ENCODE peak calls at places on chromosome 13, in four cellular contexts. One of them, this sample, is unnamed.

GRCh38 chr13:20680416-20681080 is 23.0 kb upstream of the IL17D start:
- DNase-seq in Peyer's patch: no peak
- DNase-seq in right lobe of liver: no peak
- DNase-seq in ovary: no peak
- DNase-seq in this sample: no peak

GRCh38 chr13:55573565-55573964 is 1567.2 kb upstream of the PRR20A start:
- DNase-seq in ovary: no peak
- DNase-seq in right lobe of liver: no peak
- DNase-seq in Peyer's patch: no peak
- DNase-seq in this sample: no peak

GRCh38 chr13:41960195-41960699 is 662 bp downstream of the VWA8 start:
- DNase-seq in Peyer's patch: no peak
- DNase-seq in right lobe of liver: no peak
- DNase-seq in ovary: no peak
- DNase-seq in this sample: peak

GRCh38 chr13:100098445-100099116 is 9.7 kb downstream of the PCCA start:
- DNase-seq in Peyer's patch: no peak
- DNase-seq in right lobe of liver: no peak
- DNase-seq in ovary: no peak
- DNase-seq in this sample: no peak

GRCh38 chr13:43804461-43805070 is 17.8 kb upstream of the ENOX1 start:
- DNase-seq in Peyer's patch: no peak
- DNase-seq in ovary: no peak
- DNase-seq in right lobe of liver: no peak
- DNase-seq in this sample: no peak

GRCh38 chr13:21898461-21898860 is 227.6 kb downstream of the FGF9 start:
- DNase-seq in Peyer's patch: no peak
- DNase-seq in right lobe of liver: no peak
- DNase-seq in ovary: no peak
- DNase-seq in this sample: no peak

GRCh38 chr13:111953546-111954178 is 113.3 kb upstream of the SOX1 start:
- DNase-seq in Peyer's patch: no peak
- DNase-seq in right lobe of liver: no peak
- DNase-seq in ovary: no peak
- DNase-seq in this sample: no peak

GRCh38 chr13:69580255-69580654 is 527.4 kb upstream of the ATXN8OS start:
- DNase-seq in right lobe of liver: no peak
- DNase-seq in ovary: no peak
- DNase-seq in Peyer's patch: no peak
- DNase-seq in this sample: no peak

GRCh38 chr13:39952244-39953233 is 297.1 kb downstream of the COG6 start:
- DNase-seq in ovary: no peak
- DNase-seq in Peyer's patch: no peak
- DNase-seq in right lobe of liver: no peak
- DNase-seq in this sample: no peak

GRCh38 chr13:44810067-44810840 is 179.0 kb downstream of the NUFIP1 start:
- DNase-seq in right lobe of liver: no peak
- DNase-seq in ovary: peak
- DNase-seq in Peyer's patch: no peak
- DNase-seq in this sample: peak

GRCh38 chr13:46640843-46641242 is 87.9 kb downstream of the LRCH1 start:
- DNase-seq in Peyer's patch: no peak
- DNase-seq in ovary: no peak
- DNase-seq in right lobe of liver: no peak
- DNase-seq in this sample: no peak

GRCh38 chr13:34722931-34723330 is 219.1 kb upstream of the NBEA start:
- DNase-seq in Peyer's patch: no peak
- DNase-seq in right lobe of liver: no peak
- DNase-seq in ovary: no peak
- DNase-seq in this sample: no peak

GRCh38 chr13:79228972-79229371 is 177.1 kb downstream of the RBM26 start:
- DNase-seq in right lobe of liver: no peak
- DNase-seq in ovary: no peak
- DNase-seq in Peyer's patch: no peak
- DNase-seq in this sample: no peak

GRCh38 chr13:20544186-20544914 is 18.7 kb upstream of the CRYL1 start:
- DNase-seq in right lobe of liver: no peak
- DNase-seq in ovary: no peak
- DNase-seq in Peyer's patch: no peak
- DNase-seq in this sample: no peak

GRCh38 chr13:110813646-110814624 is 100.4 kb downstream of the ING1 start:
- DNase-seq in ovary: no peak
- DNase-seq in right lobe of liver: no peak
- DNase-seq in Peyer's patch: no peak
- DNase-seq in this sample: no peak

GRCh38 chr13:71536201-71536600 is 330.8 kb downstream of the DACH1 start:
- DNase-seq in Peyer's patch: no peak
- DNase-seq in ovary: no peak
- DNase-seq in right lobe of liver: no peak
- DNase-seq in this sample: no peak

GRCh38 chr13:28467886-28468519 is 26.9 kb downstream of the FLT1 start:
- DNase-seq in Peyer's patch: no peak
- DNase-seq in right lobe of liver: no peak
- DNase-seq in ovary: no peak
- DNase-seq in this sample: no peak

GRCh38 chr13:44815507-44816074 is 173.7 kb downstream of the NUFIP1 start:
- DNase-seq in ovary: peak
- DNase-seq in Peyer's patch: no peak
- DNase-seq in right lobe of liver: no peak
- DNase-seq in this sample: peak

GRCh38 chr13:42064966-42065365 is 16.5 kb downstream of the DGKH start:
- DNase-seq in Peyer's patch: no peak
- DNase-seq in right lobe of liver: no peak
- DNase-seq in ovary: no peak
- DNase-seq in this sample: no peak

GRCh38 chr13:39892731-39893293 is 237.3 kb downstream of the COG6 start:
- DNase-seq in ovary: no peak
- DNase-seq in right lobe of liver: no peak
- DNase-seq in Peyer's patch: peak
- DNase-seq in this sample: no peak

GRCh38 chr13:30486230-30487074 is 20.7 kb upstream of the HMGB1 start:
- DNase-seq in Peyer's patch: no peak
- DNase-seq in right lobe of liver: no peak
- DNase-seq in ovary: no peak
- DNase-seq in this sample: no peak

GRCh38 chr13:31431722-31432137 is 232.0 kb downstream of the B3GLCT start:
- DNase-seq in ovary: no peak
- DNase-seq in Peyer's patch: peak
- DNase-seq in right lobe of liver: no peak
- DNase-seq in this sample: peak

GRCh38 chr13:19782049-19782726 is 557 bp downstream of the PSPC1 start:
- DNase-seq in ovary: peak
- DNase-seq in Peyer's patch: peak
- DNase-seq in right lobe of liver: peak
- DNase-seq in this sample: peak

GRCh38 chr13:60363288-60363687 is 33.7 kb upstream of the TDRD3 start:
- DNase-seq in ovary: no peak
- DNase-seq in right lobe of liver: no peak
- DNase-seq in Peyer's patch: no peak
- DNase-seq in this sample: no peak

GRCh38 chr13:58620171-58620570 is 988.6 kb downstream of the PCDH17 start:
- DNase-seq in Peyer's patch: no peak
- DNase-seq in ovary: no peak
- DNase-seq in right lobe of liver: no peak
- DNase-seq in this sample: no peak

GRCh38 chr13:27000686-27001085 is 170.9 kb downstream of the USP12 start:
- DNase-seq in Peyer's patch: no peak
- DNase-seq in right lobe of liver: no peak
- DNase-seq in ovary: no peak
- DNase-seq in this sample: no peak

GRCh38 chr13:29706923-29707322 is 111.4 kb upstream of the SLC7A1 start:
- DNase-seq in Peyer's patch: no peak
- DNase-seq in ovary: no peak
- DNase-seq in right lobe of liver: no peak
- DNase-seq in this sample: no peak

GRCh38 chr13:71643466-71643865 is 223.5 kb downstream of the DACH1 start:
- DNase-seq in Peyer's patch: no peak
- DNase-seq in right lobe of liver: no peak
- DNase-seq in ovary: no peak
- DNase-seq in this sample: no peak

DNA sequence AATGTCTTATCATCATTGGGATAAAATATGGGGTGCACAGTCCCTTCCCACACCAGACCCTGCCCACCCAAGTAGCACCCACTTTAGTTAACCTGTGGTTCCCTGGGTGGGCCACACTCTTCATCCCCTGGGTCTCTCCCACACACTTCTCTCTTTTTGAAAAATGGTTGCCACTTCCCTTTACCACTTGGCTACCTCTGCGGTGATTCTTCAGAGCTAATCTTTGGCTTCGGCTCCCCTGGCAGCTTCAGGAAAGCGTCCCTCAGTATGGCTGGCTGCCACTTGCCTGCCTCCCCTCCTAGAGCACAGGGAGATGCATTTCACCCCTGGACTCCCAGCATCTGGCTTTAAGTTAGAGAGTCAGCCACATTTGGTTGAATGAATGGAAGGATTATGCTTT is 18.2 kb downstream of the CCNA1 start:
- DNase-seq in right lobe of liver: no peak
- DNase-seq in Peyer's patch: no peak
- DNase-seq in ovary: no peak
- DNase-seq in this sample: no peak
- H3K27ac ChIP-seq in right lobe of liver: no peak
- H3K27ac ChIP-seq in Peyer's patch: no peak
- H3K27ac ChIP-seq in ovary: no peak
- H3K27ac ChIP-seq in this sample: no peak

DNA sequence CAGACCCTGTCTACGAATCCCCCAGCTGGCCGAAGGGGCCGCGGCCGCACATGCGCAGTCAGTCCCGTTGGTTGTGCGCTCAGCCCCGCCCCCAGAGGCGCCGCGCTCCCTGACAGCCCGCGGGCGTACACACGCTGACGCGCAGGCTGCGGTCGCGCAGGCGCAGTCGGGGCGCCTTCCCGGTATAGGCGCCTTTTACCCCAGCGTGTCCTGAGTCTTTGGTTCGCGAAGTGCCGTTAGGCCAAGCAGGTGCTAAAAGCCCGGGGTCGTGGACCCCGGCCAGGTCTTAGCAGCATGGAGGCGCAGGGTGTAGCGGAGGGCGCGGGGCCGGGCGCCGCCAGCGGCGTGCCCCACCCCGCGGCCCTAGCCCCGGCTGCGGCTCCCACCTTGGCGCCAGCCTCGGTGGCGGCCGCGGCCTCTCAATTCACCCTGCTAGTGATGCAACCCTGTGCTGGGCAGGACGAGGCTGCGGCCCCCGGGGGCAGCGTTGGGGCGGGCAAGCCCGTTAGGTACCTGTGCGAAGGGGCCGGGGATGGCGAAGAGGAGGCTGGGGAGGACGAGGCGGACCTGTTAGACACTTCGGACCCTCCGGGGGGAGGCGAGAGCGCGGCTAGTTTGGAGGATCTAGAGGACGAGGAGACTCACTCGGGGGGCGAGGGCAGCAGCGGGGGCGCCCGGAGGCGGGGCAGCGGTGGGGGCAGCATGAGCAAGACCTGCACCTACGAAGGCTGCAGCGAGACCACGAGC is at the start of gene RFXAP:
- DNase-seq in ovary: peak
- DNase-seq in Peyer's patch: peak
- DNase-seq in right lobe of liver: peak
- DNase-seq in this sample: peak
- TF ChIP-seq POLR2A in ovary: peak
- TF ChIP-seq POLR2A in Peyer's patch: peak
- TF ChIP-seq POLR2A in right lobe of liver: peak
- TF ChIP-seq POLR2A in this sample: no peak

GRCh38 chr13:108270442-108270841 is 924 bp downstream of the TNFSF13B start:
- DNase-seq in right lobe of liver: no peak
- DNase-seq in ovary: no peak
- DNase-seq in Peyer's patch: no peak
- DNase-seq in this sample: no peak
- TF ChIP-seq CTCF in right lobe of liver: no peak
- TF ChIP-seq CTCF in ovary: no peak
- TF ChIP-seq CTCF in Peyer's patch: no peak
- TF ChIP-seq CTCF in this sample: no peak

GRCh38 chr13:95503662-95504061 is 48.9 kb upstream of the CLDN10 start:
- DNase-seq in right lobe of liver: no peak
- DNase-seq in ovary: no peak
- DNase-seq in Peyer's patch: no peak
- DNase-seq in this sample: no peak
- H3K27ac ChIP-seq in right lobe of liver: no peak
- H3K27ac ChIP-seq in ovary: no peak
- H3K27ac ChIP-seq in Peyer's patch: no peak
- H3K27ac ChIP-seq in this sample: no peak

DNA sequence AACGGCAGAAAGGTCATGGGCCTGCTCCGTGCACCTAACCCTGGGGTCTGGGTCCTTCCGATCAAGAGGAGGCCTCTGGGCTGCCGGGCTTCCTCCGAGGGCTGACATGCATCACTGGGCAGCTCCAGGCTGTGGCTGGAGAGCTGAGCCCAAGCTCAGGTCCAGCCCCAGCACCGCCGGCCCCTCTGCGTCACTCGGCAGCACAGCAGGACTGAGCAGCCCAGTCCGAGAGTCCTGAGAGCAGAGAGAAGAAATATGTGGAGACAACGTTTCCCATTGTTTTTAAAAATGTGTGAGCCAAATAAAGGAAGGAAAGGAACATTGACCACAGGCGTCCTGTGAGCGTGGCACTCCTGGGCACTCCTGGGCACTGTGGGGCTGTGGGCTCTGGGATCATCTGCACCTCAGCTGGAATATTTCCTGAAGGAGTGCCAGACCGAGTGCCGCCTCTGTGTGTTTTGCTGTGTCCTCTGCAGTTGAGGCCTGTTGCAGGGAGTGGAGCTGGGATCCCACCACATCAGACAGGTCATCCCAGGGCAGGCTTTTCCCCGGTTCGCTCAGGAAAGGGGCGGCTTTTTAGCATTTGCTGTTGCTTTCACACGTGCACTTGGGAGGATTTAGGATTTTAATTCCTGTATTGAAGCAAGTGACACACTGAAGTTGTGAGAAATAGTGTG is 37.8 kb upstream of the TFDP1 start:
- DNase-seq in right lobe of liver: peak
- DNase-seq in ovary: no peak
- DNase-seq in Peyer's patch: no peak
- DNase-seq in this sample: no peak
- TF ChIP-seq POLR2A in right lobe of liver: no peak
- TF ChIP-seq POLR2A in ovary: no peak
- TF ChIP-seq POLR2A in Peyer's patch: no peak
- TF ChIP-seq POLR2A in this sample: no peak

GRCh38 chr13:114017028-114017630 is 43.3 kb upstream of the C13orf46 start:
- DNase-seq in right lobe of liver: no peak
- DNase-seq in Peyer's patch: no peak
- DNase-seq in ovary: no peak
- DNase-seq in this sample: no peak
- TF ChIP-seq CTCF in right lobe of liver: no peak
- TF ChIP-seq CTCF in Peyer's patch: no peak
- TF ChIP-seq CTCF in ovary: no peak
- TF ChIP-seq CTCF in this sample: no peak

DNA sequence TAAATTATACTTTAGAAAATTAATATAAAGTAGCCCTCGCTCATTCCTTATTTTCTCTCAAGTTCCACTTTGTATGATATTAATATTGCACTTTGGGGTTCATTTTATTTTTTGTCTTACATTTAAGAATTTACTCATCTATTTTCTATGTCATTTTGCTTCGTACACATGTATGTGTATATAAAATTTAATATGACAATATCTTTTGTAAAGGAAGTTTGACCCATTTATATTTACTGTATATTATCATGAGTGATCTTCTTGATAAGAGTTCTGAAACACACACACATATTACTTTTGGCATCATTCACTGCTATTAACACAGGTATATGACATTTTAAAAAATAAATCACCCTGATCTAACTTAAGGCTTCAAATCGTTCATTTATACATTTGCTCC is 83.1 kb downstream of the IRS2 start:
- DNase-seq in ovary: no peak
- DNase-seq in Peyer's patch: no peak
- DNase-seq in right lobe of liver: no peak
- DNase-seq in this sample: no peak
- H3K27ac ChIP-seq in ovary: no peak
- H3K27ac ChIP-seq in Peyer's patch: no peak
- H3K27ac ChIP-seq in right lobe of liver: no peak
- H3K27ac ChIP-seq in this sample: no peak

This sample was measured in adrenal gland.